ENCODE peak calls at places on chromosomes 11 and 22, in nine cellular contexts. R is ovary; B is stimulated activated CD8-positive, alpha-beta memory T cell treated with anti-CD3 and anti-CD28 coated beads, Interleukin-12 subunit alpha, Interleukin-12 subunit beta, amount 100 ng/mL, for 1 hour; L is SHP77; F is AG10803; X is RWPE1; Y is lower lobe of right lung; H is stimulated activated CD4-positive, alpha-beta T cell treated with anti-CD3 and anti-CD28 coated beads, Interleukin-15, amount 100 ng/mL, for 1 hour; E is WTC11. W is an unnamed sample.
A peak's percentile ranks its signal among the peaks of the same experiment; 100 is the strongest.

GRCh38 chr11:60761436-60762190 is 4.9 kb downstream of the MS4A15 start:
- DNase-seq in L (no peak), Y (no peak), B (no peak), H (no peak), F (no peak), R (no peak), X (no peak), E (no peak), W (no peak)

GRCh38 chr11:118622376-118623290 is 15.2 kb downstream of the PHLDB1 start:
- DNase-seq in Y (peak; percentile 62), X (peak; percentile 86), F (peak; percentile 91), R (no peak), L (peak; percentile 61), E (no peak), B (no peak), H (no peak), W (peak; percentile 94)

GRCh38 chr11:126890561-126890960 is 110.0 kb downstream of the KIRREL3 start:
- DNase-seq in L (no peak), F (no peak), B (no peak), E (peak; percentile 44), R (no peak), X (no peak), Y (no peak), H (no peak), W (no peak)

GRCh38 chr11:78140392-78141077 is 1.1 kb upstream of the ALG8 start:
- DNase-seq in B (no peak), X (no peak), L (no peak), F (no peak), R (no peak), Y (no peak), E (no peak), H (no peak), W (no peak)

GRCh38 chr22:46619830-46620501 is at the start of gene GRAMD4:
- DNase-seq in Y (no peak), B (no peak), R (no peak), X (no peak), H (no peak), F (peak; percentile 15), E (no peak), L (no peak), W (no peak)

GRCh38 chr22:39290248-39290720 is 29.1 kb downstream of the RPL3 start:
- DNase-seq in F (no peak), L (no peak), E (no peak), Y (no peak), R (no peak), H (no peak), X (peak; percentile 90), B (no peak), W (no peak)

GRCh38 chr11:113446112-113446511 is 29.1 kb downstream of the DRD2 start:
- DNase-seq in X (peak; percentile 71), E (no peak), B (no peak), H (no peak), F (no peak), Y (no peak), L (no peak), R (no peak), W (no peak)

GRCh38 chr11:126188332-126189108 is 22.9 kb downstream of the RPUSD4 start:
- DNase-seq in L (no peak), Y (no peak), E (no peak), H (no peak), X (no peak), B (no peak), R (no peak), F (no peak), W (no peak)

GRCh38 chr11:693887-694562 is 997 bp downstream of the DEAF1 start:
- DNase-seq in X (no peak), B (no peak), R (peak; percentile 71), E (no peak), F (no peak), L (no peak), Y (peak; percentile 69), H (no peak), W (no peak)

GRCh38 chr11:121567988-121568387 is 115.2 kb upstream of the SORL1-AS1 start:
- DNase-seq in L (no peak), B (no peak), F (no peak), H (no peak), R (no peak), X (no peak), Y (no peak), E (no peak), W (no peak)

GRCh38 chr11:114624455-114625207 is 29.0 kb upstream of the NXPE4 start:
- DNase-seq in X (no peak), F (no peak), Y (no peak), H (no peak), L (no peak), E (no peak), B (no peak), R (no peak), W (no peak)

GRCh38 chr11:117606211-117606610 is 190.8 kb downstream of the DSCAML1 start:
- DNase-seq in Y (no peak), F (no peak), H (no peak), B (no peak), R (no peak), X (no peak), L (no peak), E (no peak), W (no peak)

GRCh38 chr11:113698515-113698914 is 7.6 kb downstream of the TMPRSS5 start:
- DNase-seq in R (no peak), X (no peak), E (no peak), H (no peak), B (no peak), F (no peak), L (no peak), Y (no peak), W (no peak)

GRCh38 chr11:1890856-1891830 is 552 bp downstream of the PRR33 start:
- DNase-seq in L (no peak), X (no peak), R (no peak), B (no peak), H (no peak), E (no peak), F (no peak), Y (no peak), W (no peak)

GRCh38 chr11:104967493-104968364 is 645 bp downstream of the CASP4 start:
- DNase-seq in X (peak; percentile 31), F (no peak), L (peak; percentile 4), Y (no peak), E (no peak), B (no peak), H (no peak), R (no peak), W (no peak)

GRCh38 chr22:17493384-17493981 is 69.8 kb upstream of the SLC25A18 start:
- DNase-seq in F (no peak), R (no peak), L (no peak), B (no peak), E (no peak), H (no peak), X (no peak), Y (no peak), W (no peak)

GRCh38 chr11:120547871-120548681 is 36.5 kb downstream of the GRIK4 start:
- DNase-seq in F (peak; percentile 98), R (peak; percentile 96), X (peak; percentile 75), Y (peak; percentile 70), H (no peak), B (no peak), L (peak; percentile 90), E (no peak), W (peak; percentile 93)

GRCh38 chr11:119375629-119376196 is 5.8 kb downstream of the USP2 start:
- DNase-seq in L (no peak), F (peak; percentile 60), R (peak; percentile 85), H (no peak), E (no peak), X (no peak), B (no peak), Y (no peak), W (peak; percentile 55)

GRCh38 chr11:45301537-45302246 is 15.6 kb upstream of the SYT13 start:
- DNase-seq in H (no peak), L (no peak), E (no peak), Y (no peak), X (no peak), B (no peak), F (no peak), R (no peak), W (no peak)

GRCh38 chr11:64034411-64034811 is 1.3 kb upstream of the FLRT1 start:
- DNase-seq in R (no peak), Y (no peak), B (no peak), H (no peak), E (peak; percentile 54), L (no peak), F (no peak), X (no peak), W (no peak)

GRCh38 chr22:26616650-26617049 is 1.2 kb downstream of the CRYBB1 start:
- DNase-seq in H (no peak), F (no peak), L (no peak), R (no peak), B (no peak), Y (no peak), E (no peak), X (no peak), W (no peak)

GRCh38 chr11:116284930-116285329 is 487.9 kb downstream of the BUD13 start:
- DNase-seq in H (no peak), Y (no peak), R (no peak), L (no peak), B (no peak), E (no peak), X (no peak), F (no peak), W (no peak)

GRCh38 chr11:13224324-13224723 is 53.3 kb upstream of the BMAL1 start:
- DNase-seq in F (no peak), R (no peak), B (no peak), H (no peak), X (no peak), Y (no peak), L (no peak), E (no peak), W (no peak)

GRCh38 chr22:22748297-22748743 is 103.9 kb downstream of the GGTLC2 start:
- DNase-seq in B (no peak), Y (no peak), F (peak; percentile 51), E (peak; percentile 51), L (no peak), H (no peak), R (peak; percentile 58), X (no peak), W (peak; percentile 31)

GRCh38 chr22:48885919-48886305 is 941.8 kb downstream of the BRD1 start:
- DNase-seq in F (no peak), E (no peak), H (no peak), Y (peak; percentile 24), L (no peak), B (no peak), X (no peak), R (no peak), W (no peak)

GRCh38 chr11:13008625-13009475 is at the start of gene RASSF10:
- DNase-seq in L (no peak), H (no peak), B (no peak), Y (peak; percentile 90), F (no peak), E (peak; percentile 95), X (peak; percentile 81), R (peak; percentile 23), W (peak; percentile 92)

GRCh38 chr11:68009391-68010000 is 631 bp upstream of the ALDH3B1 start:
- DNase-seq in L (no peak), Y (no peak), E (no peak), H (no peak), B (no peak), R (no peak), X (no peak), F (peak; percentile 55), W (no peak)

GRCh38 chr11:92552942-92553341 is 328.3 kb downstream of the FAT3 start:
- DNase-seq in E (no peak), R (no peak), F (peak; percentile 12), B (no peak), H (no peak), X (no peak), Y (no peak), L (no peak), W (no peak)

GRCh38 chr11:70399681-70400112 is 1.4 kb downstream of the CTTN start:
- DNase-seq in R (peak; percentile 93), H (no peak), E (peak; percentile 48), F (peak; percentile 95), X (peak; percentile 95), Y (peak; percentile 78), L (no peak), B (no peak), W (peak; percentile 70)

GRCh38 chr11:77101043-77101537 is 1.6 kb upstream of the OMP start:
- DNase-seq in B (no peak), H (no peak), E (peak; percentile 47), L (peak; percentile 18), Y (peak; percentile 5), X (no peak), R (no peak), F (peak; percentile 22), W (no peak)

GRCh38 chr22:46734830-46735453 is 3.1 kb downstream of the CERK start:
- DNase-seq in L (no peak), B (peak; percentile 42), Y (peak; percentile 79), F (no peak), E (no peak), X (no peak), H (peak; percentile 52), R (no peak), W (no peak)